ENCODE peak calls at places on chromosome 15, in six cellular contexts. L, M, Y, K, F and P are unnamed samples.
A peak's percentile ranks its signal among the peaks of the same experiment; 100 is the strongest.

GRCh38 chr15:57541805-57542504 is 49.7 kb upstream of the MYZAP start:
- DNase-seq in K (peak; percentile 74), M (peak; percentile 75), L (no peak), Y (peak; percentile 86), F (peak; percentile 59), P (peak; percentile 78)

GRCh38 chr15:101393172-101393571 is 96.3 kb downstream of the PCSK6 start:
- DNase-seq in Y (no peak), L (no peak), F (no peak), K (peak; percentile 25), M (no peak), P (no peak)

GRCh38 chr15:88624156-88624970 is 3.2 kb downstream of the AEN start:
- DNase-seq in K (no peak), M (no peak), F (no peak), L (peak; percentile 69), Y (peak; percentile 59), P (no peak)

GRCh38 chr15:39172380-39173281 is 408.2 kb upstream of the THBS1 start:
- DNase-seq in F (no peak), L (no peak), K (no peak), Y (no peak), M (no peak), P (no peak)

GRCh38 chr15:38668433-38669159 is 104.0 kb upstream of the RASGRP1 start:
- DNase-seq in K (no peak), L (no peak), M (no peak), Y (peak; percentile 12), F (no peak), P (no peak)

GRCh38 chr15:70742928-70743327 is 20.4 kb downstream of the UACA start:
- DNase-seq in Y (no peak), F (no peak), K (no peak), M (no peak), L (no peak), P (no peak)

GRCh38 chr15:29849716-29850115 is 27.4 kb upstream of the TJP1 start:
- DNase-seq in F (no peak), L (no peak), M (no peak), K (no peak), Y (no peak), P (no peak)

GRCh38 chr15:66756220-66756769 is 54.3 kb downstream of the SMAD6 start:
- DNase-seq in K (no peak), M (no peak), F (peak; percentile 39), L (no peak), Y (no peak), P (no peak)

GRCh38 chr15:77107531-77108355 is 36.8 kb upstream of the TSPAN3 start:
- DNase-seq in Y (peak; percentile 84), K (peak; percentile 71), M (no peak), F (peak; percentile 53), L (no peak), P (peak; percentile 69)

GRCh38 chr15:31405200-31405929 is 78.7 kb downstream of the KLF13 start:
- DNase-seq in L (no peak), F (no peak), K (no peak), M (no peak), Y (no peak), P (no peak)

GRCh38 chr15:82742134-82742533 is 32.5 kb upstream of the AP3B2 start:
- DNase-seq in M (no peak), Y (no peak), K (no peak), L (no peak), F (no peak), P (no peak)

GRCh38 chr15:40291088-40291574 is 8.3 kb upstream of the ANKRD63 start:
- DNase-seq in F (no peak), M (peak; percentile 76), Y (no peak), L (no peak), K (peak; percentile 75), P (peak; percentile 68)

GRCh38 chr15:55267401-55268053 is 22.1 kb downstream of the RAB27A start:
- DNase-seq in F (no peak), L (peak; percentile 82), M (peak; percentile 84), K (no peak), Y (no peak), P (peak; percentile 52)

GRCh38 chr15:40088929-40089755 is 19.5 kb downstream of the BMF start:
- DNase-seq in M (no peak), F (no peak), Y (peak; percentile 82), L (no peak), K (no peak), P (no peak)

GRCh38 chr15:92902723-92903587 is 2.8 kb downstream of the CHD2 start:
- DNase-seq in Y (no peak), L (no peak), M (no peak), K (no peak), F (no peak), P (no peak)